ENCODE peak calls at places on chromosomes 5 and 9, in four cellular contexts. Z is WTC11, E is upper lobe of right lung, D is nephron progenitor cell. J is an unnamed sample.

GRCh38 chr9:134919316-134919715 is 1.6 kb upstream of the FCN1 start:
- DNase-seq in D (no peak), E (peak; percentile 3), Z (no peak), J (no peak)

GRCh38 chr5:176153741-176154140 is 84.5 kb upstream of the SIMC1 start:
- DNase-seq in Z (no peak), D (no peak), E (no peak), J (no peak)

GRCh38 chr9:14238044-14238443 is 75.9 kb downstream of the NFIB start:
- DNase-seq in Z (no peak), D (no peak), E (no peak), J (no peak)

GRCh38 chr5:172740483-172741205 is 30.4 kb downstream of the DUSP1 start:
- DNase-seq in Z (no peak), D (no peak), E (peak; percentile 82), J (peak; percentile 78)

GRCh38 chr5:78716221-78716620 is 67.6 kb upstream of the LHFPL2 start:
- DNase-seq in D (no peak), Z (no peak), E (no peak), J (no peak)

GRCh38 chr9:91177661-91178280 is 183.9 kb downstream of the AUH start:
- DNase-seq in E (no peak), Z (no peak), D (no peak), J (no peak)

GRCh38 chr5:130874861-130875419 is 290.1 kb downstream of the HINT1 start:
- DNase-seq in Z (no peak), E (no peak), D (no peak), J (no peak)

GRCh38 chr5:20476016-20476415 is 488.0 kb upstream of the CDH18 start:
- DNase-seq in E (no peak), D (no peak), Z (no peak), J (no peak)

GRCh38 chr5:34686762-34687268 is 30.7 kb downstream of the RAI14 start:
- DNase-seq in D (no peak), E (peak; percentile 75), Z (no peak), J (no peak)

GRCh38 chr5:169350016-169350415 is 49.1 kb upstream of the SLIT3 start:
- DNase-seq in E (no peak), Z (no peak), D (no peak), J (no peak)

GRCh38 chr5:36741138-36741537 is 134.7 kb downstream of the SLC1A3 start:
- DNase-seq in D (no peak), Z (no peak), E (no peak), J (no peak)

GRCh38 chr5:116480894-116481510 is 93.6 kb downstream of the SEMA6A start:
- DNase-seq in E (no peak), Z (no peak), D (no peak), J (no peak)

GRCh38 chr5:142717582-142718215 is 31.8 kb upstream of the FGF1 start:
- DNase-seq in E (no peak), Z (no peak), D (no peak), J (no peak)

GRCh38 chr5:55485073-55485472 is 49.7 kb downstream of the PLPP1 start:
- DNase-seq in D (no peak), Z (no peak), E (no peak), J (no peak)

GRCh38 chr5:138725885-138726457 is 27.3 kb upstream of the CTNNA1 start:
- DNase-seq in D (no peak), Z (no peak), E (no peak), J (no peak)

GRCh38 chr5:2714026-2714425 is 37.5 kb downstream of the IRX2 start:
- DNase-seq in Z (no peak), D (no peak), E (no peak), J (no peak)

DNA sequence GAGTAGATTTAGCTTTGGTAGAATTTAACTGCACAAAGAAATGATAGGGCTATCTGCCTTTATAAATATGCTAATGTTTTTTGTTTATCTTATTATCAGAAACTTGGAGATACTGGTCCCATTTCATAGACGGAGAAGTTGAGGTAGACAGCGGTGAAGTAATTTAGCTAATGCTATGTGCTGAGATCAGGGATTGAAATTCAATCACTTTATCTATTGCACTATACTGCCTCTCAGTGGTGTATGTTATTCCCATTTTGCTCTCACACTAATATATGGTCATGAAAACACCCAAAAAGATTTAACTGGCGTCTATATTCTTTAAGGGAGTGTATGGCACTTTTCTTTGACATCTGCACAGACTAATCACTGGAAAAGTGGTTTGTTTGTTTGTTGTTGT is 725.9 kb upstream of the WWC1 start:
- DNase-seq in Z (no peak), D (no peak), E (no peak), J (no peak)
- TF ChIP-seq CTCF in Z (no peak), D (no peak), E (peak; percentile 12), J (no peak)

GRCh38 chr9:4750021-4750673 is 9.1 kb upstream of the AK3 start:
- DNase-seq in D (no peak), E (no peak), Z (no peak), J (no peak)
- TF ChIP-seq CTCF in D (peak; percentile 53), E (peak; percentile 64), Z (peak; percentile 24), J (peak; percentile 76)

GRCh38 chr9:136156216-136157120 is 37.8 kb upstream of the TMEM250 start:
- DNase-seq in Z (peak; percentile 8), D (peak; percentile 76), E (no peak), J (no peak)
- TF ChIP-seq CTCF in Z (no peak), D (no peak), E (no peak), J (no peak)

GRCh38 chr5:68348447-68349222 is 133.1 kb downstream of the PIK3R1 start:
- DNase-seq in E (no peak), D (no peak), Z (no peak), J (no peak)
- TF ChIP-seq CTCF in E (no peak), D (no peak), Z (no peak), J (no peak)

DNA sequence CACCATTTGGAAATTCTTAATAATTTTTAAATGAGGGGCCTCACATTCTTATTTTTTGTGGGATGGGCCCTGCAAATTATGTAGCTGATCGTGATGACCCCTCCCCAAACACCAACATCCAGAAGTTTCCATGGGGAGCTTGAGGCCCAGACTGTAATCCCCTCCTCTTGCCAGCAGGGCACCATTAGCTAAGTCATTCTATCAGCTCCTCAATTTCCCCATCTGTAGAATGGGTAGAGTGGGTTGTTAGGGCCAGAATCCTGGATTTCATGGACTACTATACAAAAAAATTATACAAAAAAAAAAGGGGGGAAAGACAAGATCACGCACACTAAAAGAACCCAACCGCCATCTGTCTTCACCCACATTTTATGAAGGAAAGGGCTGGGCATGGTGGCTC is 38.4 kb downstream of the SHB start:
- DNase-seq in D (no peak), Z (no peak), E (no peak), J (no peak)
- TF ChIP-seq CTCF in D (no peak), Z (no peak), E (peak; percentile 12), J (no peak)

GRCh38 chr9:76458903-76459690 is at the start of gene GCNT1:
- DNase-seq in Z (peak; percentile 98), E (peak; percentile 95), D (peak; percentile 95), J (peak; percentile 67)
- TF ChIP-seq CTCF in Z (no peak), E (peak; percentile 40), D (no peak), J (no peak)

GRCh38 chr5:150162142-150162513 is 4.5 kb upstream of the CDX1 start:
- DNase-seq in Z (no peak), E (no peak), D (no peak), J (no peak)

GRCh38 chr5:150163547-150164059 is 3.0 kb upstream of the CDX1 start:
- DNase-seq in E (no peak), Z (peak; percentile 51), D (peak; percentile 67), J (no peak)

GRCh38 chr5:150164640-150165039 is 1.9 kb upstream of the CDX1 start:
- DNase-seq in E (no peak), Z (no peak), D (no peak), J (no peak)

GRCh38 chr5:150163035-150163434 is 3.5 kb upstream of the CDX1 start:
- DNase-seq in Z (no peak), E (no peak), D (no peak), J (no peak)

DNA sequence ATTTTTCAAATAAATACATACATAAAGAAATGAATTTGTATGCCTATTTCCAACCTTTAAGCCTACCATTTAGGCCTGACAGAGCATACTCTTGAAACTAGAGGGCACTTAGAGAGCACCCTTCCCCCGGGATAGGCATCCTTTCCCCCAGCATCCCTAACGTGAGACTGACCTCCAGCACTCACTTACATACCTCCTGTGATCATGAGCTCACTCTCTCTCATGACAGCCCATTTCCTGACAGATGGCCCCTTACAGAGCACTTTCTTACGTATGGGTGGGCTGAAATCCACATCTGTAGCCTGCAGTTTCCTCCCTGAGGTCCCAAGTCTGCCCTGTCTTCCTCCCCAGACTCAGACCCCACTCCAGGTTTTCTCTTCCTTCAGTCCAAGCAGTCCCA is 2.4 kb upstream of the CDX1 start:
- DNase-seq in E (no peak), Z (no peak), D (no peak), J (no peak)
- TF ChIP-seq CTCF in E (no peak), Z (no peak), D (no peak), J (no peak)

GRCh38 chr5:113319256-113320053 is 115.3 kb downstream of the TSSK1B start:
- DNase-seq in E (no peak), Z (no peak), D (no peak), J (no peak)
- TF ChIP-seq CTCF in E (no peak), Z (no peak), D (no peak), J (no peak)

GRCh38 chr5:151448038-151448985 is 909 bp downstream of the SLC36A1 start:
- DNase-seq in D (peak; percentile 21), Z (peak; percentile 35), E (no peak), J (no peak)
- TF ChIP-seq CTCF in D (peak; percentile 8), Z (no peak), E (no peak), J (no peak)

J was measured in CD14-positive monocyte.